ENCODE peak calls at places on chromosomes 11 and 22, in nine cellular contexts. N is C1 segment of cervical spinal cord; W is activated CD4-positive, CD25-positive, alpha-beta regulatory T cell; R is KBM-7; J is tibial artery; V is activated CD8-positive, alpha-beta T cell treated with anti-CD3 and anti-CD28 coated beads for 36 hours; H is T-helper 2 cell; L is left cardiac atrium; C is pulmonary artery endothelial cell. S is an unnamed sample.
A peak's percentile ranks its signal among the peaks of the same experiment; 100 is the strongest.

GRCh38 chr11:120564573-120565301 is 53.2 kb downstream of the GRIK4 start:
- DNase-seq in H (no peak), J (no peak), W (no peak), V (peak; percentile 71), R (peak; percentile 19), N (peak; percentile 70), C (no peak), L (peak; percentile 75), S (peak; percentile 74)

GRCh38 chr22:17368727-17369552 is at the start of gene CECR2:
- DNase-seq in R (peak; percentile 67), L (peak; percentile 67), V (no peak), H (no peak), J (no peak), N (peak; percentile 83), C (no peak), W (no peak), S (peak; percentile 95)

GRCh38 chr11:32643526-32643925 is 59.9 kb downstream of the EIF3M start:
- DNase-seq in J (no peak), R (no peak), W (no peak), C (no peak), N (no peak), L (no peak), H (no peak), V (no peak), S (no peak)

GRCh38 chr11:112878228-112878627 is 83.0 kb upstream of the NCAM1 start:
- DNase-seq in C (no peak), N (no peak), V (no peak), R (no peak), L (no peak), H (no peak), J (no peak), W (no peak), S (peak; percentile 31)

GRCh38 chr11:96246718-96247540 is 96.1 kb downstream of the MAML2 start:
- DNase-seq in V (peak; percentile 40), L (no peak), R (peak; percentile 57), H (no peak), C (no peak), N (no peak), J (no peak), W (no peak), S (no peak)

GRCh38 chr11:84965484-84965883 is 661.7 kb downstream of the DLG2 start:
- DNase-seq in W (no peak), L (no peak), R (no peak), V (no peak), N (no peak), H (no peak), C (no peak), J (no peak), S (no peak)

GRCh38 chr11:102438311-102439062 is 14.1 kb downstream of the TMEM123 start:
- DNase-seq in R (no peak), V (peak; percentile 55), H (no peak), L (no peak), W (no peak), J (no peak), N (no peak), C (no peak), S (no peak)

GRCh38 chr11:2927851-2928604 is 1.2 kb downstream of the PHLDA2 start:
- DNase-seq in W (no peak), R (no peak), C (no peak), H (no peak), L (peak; percentile 20), V (no peak), N (no peak), J (no peak), S (no peak)

S was measured in neural progenitor cell.